ENCODE peak calls at places on chromosomes 2 and 18, in five cellular contexts. U is lower lobe of right lung, L is neural progenitor cell, S is left lung, G is skeletal muscle cell. F is an unnamed sample.

GRCh38 chr2:68588589-68588988 is 54.8 kb upstream of the PROKR1 start:
- DNase-seq in S (no peak), L (no peak), G (no peak), U (no peak), F (no peak)

GRCh38 chr2:82498777-82499443 is 1960.2 kb downstream of the SUCLG1 start:
- DNase-seq in G (no peak), L (no peak), S (no peak), U (no peak), F (no peak)

GRCh38 chr2:191302459-191303155 is 57.4 kb downstream of the MYO1B start:
- DNase-seq in S (no peak), G (no peak), L (peak; percentile 17), U (no peak), F (no peak)

GRCh38 chr2:171878481-171878993 is 15.5 kb downstream of the SLC25A12 start:
- DNase-seq in U (no peak), L (no peak), G (peak; percentile 39), S (no peak), F (peak; percentile 56)

GRCh38 chr2:122748552-122749011 is 993.1 kb downstream of the TSN start:
- DNase-seq in L (peak; percentile 28), S (no peak), U (no peak), G (peak; percentile 16), F (peak; percentile 1)

GRCh38 chr2:20471902-20472559 is 25.2 kb downstream of the RHOB start:
- DNase-seq in S (peak; percentile 10), L (no peak), U (no peak), G (no peak), F (no peak)

GRCh38 chr18:10526211-10526949 is 553 bp downstream of the NAPG start:
- DNase-seq in G (no peak), S (peak; percentile 71), U (peak; percentile 79), L (peak; percentile 77), F (peak; percentile 71)

GRCh38 chr18:61333271-61333745 is at the start of gene CDH20:
- DNase-seq in L (peak; percentile 79), S (no peak), U (no peak), G (no peak), F (no peak)

GRCh38 chr2:108927936-108928659 is 60.9 kb downstream of the EDAR start:
- DNase-seq in U (no peak), L (peak; percentile 72), G (peak; percentile 11), S (no peak), F (peak; percentile 83)

GRCh38 chr2:95272299-95272751 is 1.9 kb upstream of the PROM2 start:
- DNase-seq in S (peak; percentile 4), L (no peak), U (peak; percentile 20), G (no peak), F (no peak)

GRCh38 chr18:48333563-48333962 is 75.6 kb downstream of the ZBTB7C start:
- DNase-seq in S (peak; percentile 50), U (no peak), G (no peak), L (peak; percentile 36), F (no peak)

GRCh38 chr18:2898131-2898640 is 51.4 kb downstream of the EMILIN2 start:
- DNase-seq in U (no peak), S (peak; percentile 55), G (no peak), L (no peak), F (peak; percentile 58)

GRCh38 chr2:118992740-118993391 is 50.9 kb downstream of the MARCO start:
- DNase-seq in S (peak; percentile 19), L (no peak), U (no peak), G (no peak), F (no peak)

GRCh38 chr2:188527110-188527509 is 235.4 kb downstream of the GULP1 start:
- DNase-seq in G (no peak), L (no peak), U (no peak), S (no peak), F (peak; percentile 26)

GRCh38 chr18:7647500-7647899 is 80.4 kb downstream of the PTPRM start:
- DNase-seq in S (no peak), L (no peak), G (no peak), U (no peak), F (no peak)

GRCh38 chr2:197803033-197803444 is 1.4 kb upstream of the PLCL1 start:
- DNase-seq in S (no peak), L (peak; percentile 58), U (no peak), G (no peak), F (peak; percentile 76)

GRCh38 chr18:68494802-68495560 is 219.9 kb downstream of the TMX3 start:
- DNase-seq in G (peak; percentile 94), L (no peak), U (no peak), S (no peak), F (peak; percentile 91)

GRCh38 chr2:641501-642430 is 35.4 kb downstream of the TMEM18 start:
- DNase-seq in U (no peak), S (no peak), L (no peak), G (no peak), F (no peak)

GRCh38 chr2:44691174-44691785 is 250.2 kb upstream of the SIX3 start:
- DNase-seq in G (no peak), U (no peak), L (no peak), S (no peak), F (no peak)

GRCh38 chr2:49028101-49028500 is 126.2 kb downstream of the FSHR start:
- DNase-seq in S (no peak), G (no peak), U (no peak), L (no peak), F (no peak)

GRCh38 chr2:30306522-30306921 is 75.2 kb downstream of the LBH start:
- DNase-seq in L (no peak), G (no peak), U (no peak), S (no peak), F (no peak)

GRCh38 chr2:30310955-30311354 is 79.6 kb downstream of the LBH start:
- DNase-seq in S (no peak), U (no peak), G (no peak), L (no peak), F (no peak)

GRCh38 chr2:30310411-30310810 is 79.1 kb downstream of the LBH start:
- DNase-seq in U (no peak), S (no peak), G (no peak), L (no peak), F (no peak)

GRCh38 chr2:30305235-30305634 is 73.9 kb downstream of the LBH start:
- DNase-seq in U (no peak), L (no peak), G (no peak), S (no peak), F (peak; percentile 29)

GRCh38 chr2:30308280-30308679 is 76.9 kb downstream of the LBH start:
- DNase-seq in S (no peak), U (no peak), G (no peak), L (no peak), F (no peak)
- H3K4me3 ChIP-seq in S (no peak overlapping the region), U (no peak overlapping the region), G (no peak overlapping the region), L (no peak overlapping the region), F (no peak overlapping the region)

GRCh38 chr2:104687147-104687546 is 166.8 kb upstream of the POU3F3 start:
- DNase-seq in S (no peak), L (no peak), U (no peak), G (no peak), F (no peak)
- H3K4me3 ChIP-seq in S (no peak overlapping the region), L (no peak overlapping the region), U (no peak overlapping the region), G (no peak overlapping the region), F (no peak overlapping the region)

GRCh38 chr2:64860936-64861335 is 128.3 kb upstream of the SLC1A4 start:
- DNase-seq in L (no peak), G (no peak), U (no peak), S (no peak), F (no peak)
- H3K4me3 ChIP-seq in L (no peak overlapping the region), G (no peak overlapping the region), U (no peak overlapping the region), S (no peak overlapping the region), F (no peak overlapping the region)

GRCh38 chr2:100821913-100822260 is 1.9 kb downstream of the NPAS2 start:
- DNase-seq in G (no peak), L (no peak), U (no peak), S (no peak), F (no peak)
- H3K4me3 ChIP-seq in G (peak overlapping the region; percentile 73), L (no peak overlapping the region), U (no peak overlapping the region), S (no peak overlapping the region), F (peak overlapping the region; percentile 66)

GRCh38 chr2:238441262-238442114 is 14.8 kb downstream of the ASB1 start:
- DNase-seq in S (no peak), U (no peak), L (no peak), G (no peak), F (peak; percentile 31)

GRCh38 chr2:238439093-238439849 is 12.5 kb downstream of the ASB1 start:
- DNase-seq in L (no peak), G (peak; percentile 86), U (no peak), S (no peak), F (peak; percentile 83)

GRCh38 chr2:238439912-238440311 is 13.2 kb downstream of the ASB1 start:
- DNase-seq in U (no peak), G (no peak), S (no peak), L (no peak), F (no peak)

GRCh38 chr2:238440767-238441166 is 14.0 kb downstream of the ASB1 start:
- DNase-seq in U (no peak), L (no peak), S (no peak), G (no peak), F (no peak)

DNA sequence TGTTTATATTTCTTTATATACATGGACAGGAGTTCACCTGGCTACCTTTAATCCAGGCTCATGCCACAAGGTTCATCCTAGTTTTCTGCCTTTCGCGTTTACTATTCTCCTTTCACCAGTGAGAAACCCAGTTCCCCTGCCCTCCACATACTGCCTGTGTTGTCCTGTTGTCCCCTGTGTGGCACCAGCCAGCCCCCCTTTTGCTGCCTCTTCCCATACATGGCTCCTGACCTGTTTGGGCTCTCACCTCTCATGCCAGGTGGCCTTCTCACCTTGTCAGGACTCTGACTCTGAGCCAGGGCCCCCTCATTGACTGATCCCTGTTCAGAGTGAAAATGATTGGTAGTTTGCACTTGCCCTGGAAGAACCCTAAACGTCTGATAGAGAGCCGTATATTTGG is 13.6 kb downstream of the ASB1 start:
- DNase-seq in L (no peak), G (no peak), S (no peak), U (no peak), F (no peak)
- H3K4me3 ChIP-seq in L (no peak overlapping the region), G (no peak overlapping the region), S (no peak overlapping the region), U (no peak overlapping the region), F (no peak overlapping the region)

GRCh38 chr2:182821172-182821571 is 45.3 kb downstream of the FRZB start:
- DNase-seq in L (no peak), G (no peak), S (no peak), U (no peak), F (peak; percentile 32)

GRCh38 chr2:182817558-182817957 is 48.9 kb downstream of the FRZB start:
- DNase-seq in S (no peak), U (no peak), L (no peak), G (no peak), F (no peak)

GRCh38 chr2:182818541-182819308 is 47.7 kb downstream of the FRZB start:
- DNase-seq in S (no peak), U (no peak), G (no peak), L (peak; percentile 89), F (no peak)

GRCh38 chr2:182816856-182817255 is 49.6 kb downstream of the FRZB start:
- DNase-seq in G (no peak), L (no peak), U (no peak), S (no peak), F (no peak)

GRCh38 chr2:182819412-182819811 is 47.0 kb downstream of the FRZB start:
- DNase-seq in L (no peak), U (no peak), G (no peak), S (no peak), F (no peak)
- H3K4me3 ChIP-seq in L (peak overlapping the region; percentile 33), U (no peak overlapping the region), G (no peak overlapping the region), S (no peak overlapping the region), F (no peak overlapping the region)